ENCODE peak calls at places on chromosomes 3 and 15, in six cellular contexts. L is H9, P is cardiac muscle cell, S is testis, N is psoas muscle, U is adrenal gland. I is an unnamed sample. For H3K27me3, the result is how much of the 10 kb centered on the place peaks cover.

GRCh38 chr3:46864051-46864881 is 1.0 kb upstream of the MYL3 start:
- DNase-seq in U (no peak), N (peak), S (no peak), L (no peak), P (no peak), I (no peak)

GRCh38 chr15:62453356-62453755 is 288.3 kb upstream of the C2CD4B start:
- DNase-seq in L (no peak), S (no peak), P (no peak), U (no peak), N (no peak), I (no peak)

GRCh38 chr15:70714575-70714974 is 48.8 kb downstream of the UACA start:
- DNase-seq in N (no peak), S (no peak), U (no peak), L (no peak), P (no peak), I (no peak)

GRCh38 chr3:81302045-81302444 is 459.4 kb downstream of the GBE1 start:
- DNase-seq in S (peak), U (peak), N (no peak), P (peak), L (peak), I (peak)

GRCh38 chr3:180409170-180409569 is 192.8 kb upstream of the TTC14 start:
- DNase-seq in U (no peak), S (no peak), P (no peak), N (no peak), L (no peak), I (no peak)

GRCh38 chr3:127728417-127728816 is 55.7 kb downstream of the ABTB1 start:
- DNase-seq in P (no peak), N (no peak), L (no peak), U (no peak), S (no peak), I (no peak)

GRCh38 chr15:74843891-74844299 is 939 bp upstream of the ULK3 start:
- DNase-seq in U (peak), S (no peak), N (no peak), L (no peak), P (no peak), I (no peak)

GRCh38 chr3:48345946-48346572 is 12.6 kb upstream of the SPINK8 start:
- DNase-seq in N (no peak), P (no peak), L (no peak), S (no peak), U (no peak), I (no peak)

GRCh38 chr15:59255647-59256380 is 49.2 kb downstream of the LDHAL6B start:
- DNase-seq in U (no peak), N (no peak), P (no peak), L (no peak), S (no peak), I (no peak)

GRCh38 chr3:135240426-135240825 is 445.4 kb downstream of the EPHB1 start:
- DNase-seq in U (no peak), P (peak), L (peak), N (no peak), S (no peak), I (no peak)

GRCh38 chr3:126807795-126808194 is 103.8 kb downstream of the CHCHD6 start:
- DNase-seq in N (no peak), L (no peak), U (no peak), S (no peak), P (no peak), I (no peak)

GRCh38 chr3:161600185-161600584 is 103.6 kb downstream of the OTOL1 start:
- DNase-seq in P (no peak), N (no peak), S (no peak), U (no peak), L (no peak), I (no peak)

GRCh38 chr3:46361408-46362283 is 7.7 kb downstream of the CCR2 start:
- DNase-seq in L (no peak), S (no peak), N (peak), P (no peak), U (peak), I (no peak)

GRCh38 chr3:55858302-55858701 is 371.2 kb upstream of the WNT5A start:
- DNase-seq in L (no peak), P (no peak), N (no peak), S (no peak), U (no peak), I (no peak)

GRCh38 chr3:55852326-55852725 is 365.2 kb upstream of the WNT5A start:
- DNase-seq in P (no peak), U (no peak), L (no peak), S (no peak), N (no peak), I (no peak)

GRCh38 chr3:55857635-55858034 is 370.5 kb upstream of the WNT5A start:
- DNase-seq in N (no peak), S (no peak), U (no peak), L (no peak), P (no peak), I (no peak)

GRCh38 chr3:55858727-55859126 is 371.6 kb upstream of the WNT5A start:
- DNase-seq in U (no peak), L (no peak), N (no peak), P (no peak), S (no peak), I (no peak)

GRCh38 chr3:55854395-55854994 is 367.4 kb upstream of the WNT5A start:
- DNase-seq in L (no peak), P (no peak), U (no peak), N (no peak), S (no peak), I (no peak)
- H3K27ac ChIP-seq in L (no peak), P (no peak), U (no peak), N (no peak), S (no peak), I (no peak)

DNA sequence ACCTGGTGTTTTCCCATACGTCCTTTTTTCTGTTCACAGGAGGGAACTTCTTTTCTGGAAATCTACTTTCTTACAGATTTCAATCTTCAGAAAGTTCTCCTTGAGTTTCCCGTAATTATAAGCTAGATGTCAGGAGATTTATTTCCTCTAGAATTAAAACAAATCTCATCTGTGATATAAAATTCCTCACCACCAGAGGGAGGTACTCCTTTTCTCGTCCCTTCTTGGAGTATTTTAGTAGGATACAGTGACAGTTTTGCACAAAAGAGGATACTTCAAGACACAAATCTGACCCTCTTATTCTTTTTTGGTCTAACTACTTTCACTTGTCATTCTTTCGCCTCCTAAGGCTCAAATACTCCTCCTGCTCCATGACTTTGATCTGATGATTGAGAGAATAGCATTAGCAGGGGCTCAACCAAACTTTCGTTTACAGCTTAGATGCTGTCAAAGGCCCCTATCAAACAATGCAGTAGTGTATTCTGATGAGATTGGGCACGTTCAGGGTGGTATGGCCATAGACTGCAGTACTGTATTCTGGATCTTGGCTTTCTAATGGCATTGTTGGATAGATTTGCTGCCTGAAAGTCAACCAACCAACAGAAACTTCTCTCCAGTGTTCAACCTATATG is 38.0 kb downstream of the TMEM41A start:
- DNase-seq in N (no peak), U (no peak), S (no peak), P (peak), L (no peak), I (no peak)
- TF ChIP-seq CTCF in N (no peak), U (peak), S (peak), P (peak), L (peak), I (peak)

GRCh38 chr3:184582583-184582982 is 21.0 kb downstream of the EPHB3 start:
- DNase-seq in P (peak), S (peak), N (no peak), U (peak), L (peak), I (no peak)
- H3K27me3 ChIP-seq in P (under half), S (under half), N (under half), U (under half), L (under half), I (under half)

DNA sequence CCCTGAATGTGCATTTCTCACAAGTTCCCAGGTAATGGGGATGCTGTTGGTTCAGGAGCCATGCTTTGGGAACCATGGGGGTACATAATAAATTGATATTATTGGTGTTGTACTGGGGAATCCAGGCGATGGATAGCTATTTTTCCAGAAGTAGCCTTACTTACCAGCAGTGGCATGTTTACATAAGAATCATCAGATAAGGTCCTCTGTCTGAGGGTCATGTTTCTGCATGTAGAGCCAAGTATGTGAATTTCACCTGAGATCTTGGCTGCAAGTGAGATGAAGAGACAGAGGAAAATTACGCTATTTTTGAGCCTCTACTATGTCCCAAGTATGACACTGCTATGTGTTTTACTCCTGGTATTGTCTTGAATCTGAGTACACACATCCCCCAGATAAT is 26.3 kb downstream of the GPD1L start:
- DNase-seq in L (no peak), P (no peak), S (no peak), N (no peak), U (no peak), I (no peak)
- H3K27ac ChIP-seq in L (no peak), P (no peak), S (no peak), N (no peak), U (no peak), I (no peak)

GRCh38 chr3:72698154-72698917 is 149.9 kb downstream of the SHQ1 start:
- DNase-seq in S (no peak), U (no peak), L (peak), P (no peak), N (no peak), I (no peak)
- TF ChIP-seq CTCF in S (no peak), U (no peak), L (no peak), P (no peak), N (no peak), I (no peak)

GRCh38 chr3:97972976-97973375 is 745 bp upstream of the RIOX2 start:
- DNase-seq in L (no peak), U (no peak), N (no peak), S (no peak), P (no peak), I (no peak)
- H3K27me3 ChIP-seq in L (under half), U (under half), N (under half), S (under half), P (under half), I (under half)

DNA sequence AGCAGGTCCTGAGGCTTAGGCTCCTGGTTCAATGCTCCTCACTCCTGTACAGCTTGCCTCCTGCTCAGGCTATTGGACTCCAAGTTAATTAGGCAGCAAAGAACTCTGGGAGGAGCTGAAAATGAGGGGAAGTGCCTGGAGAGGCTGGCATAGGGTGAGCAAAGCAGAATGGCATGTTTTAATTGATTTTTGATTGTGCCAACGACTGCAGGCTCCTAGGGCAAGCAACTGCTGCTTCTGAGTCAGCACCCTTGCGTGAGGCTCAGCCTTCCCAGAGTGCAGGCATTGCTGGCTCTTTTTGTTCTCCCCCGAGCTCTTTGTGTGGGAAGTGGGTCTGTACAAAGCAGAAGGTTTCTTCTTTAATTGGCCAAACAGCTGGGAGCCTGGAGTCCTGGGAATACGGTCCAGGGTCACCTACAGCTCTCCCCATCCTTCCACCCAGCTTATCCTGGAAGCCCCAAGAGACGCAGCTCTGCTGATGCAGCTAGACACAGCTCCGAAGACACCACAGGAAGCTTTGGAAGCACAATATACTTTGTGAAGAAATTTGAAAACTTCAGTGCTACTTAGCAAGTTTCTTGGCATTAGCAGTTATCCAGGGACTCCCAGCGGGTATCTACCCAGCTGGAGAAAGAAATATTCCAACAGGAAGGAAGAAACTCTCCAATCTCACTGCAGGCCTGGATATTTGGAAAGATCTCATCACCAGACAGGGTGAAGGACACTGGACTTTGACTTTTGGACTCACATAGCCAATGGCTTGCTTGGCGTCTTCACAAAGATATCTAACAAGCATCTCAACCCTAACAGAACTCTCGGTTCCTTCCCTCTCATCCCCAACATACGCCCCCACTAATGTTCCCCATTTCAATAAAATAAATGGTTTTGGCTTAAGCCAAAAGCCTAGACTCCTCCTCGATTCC is 76.8 kb downstream of the BDH1 start:
- DNase-seq in L (no peak), U (no peak), P (no peak), N (no peak), S (peak), I (no peak)
- H3K27ac ChIP-seq in L (no peak), U (no peak), P (no peak), N (no peak), S (no peak), I (no peak)